ENCODE peak calls at places on chromosomes 16 and 17, in seven cellular contexts. J is hepatocyte, A is GM23338, E is MM.1S, Z is neural progenitor cell, F is PC-3, U is HCT116. T is an unnamed sample.

GRCh38 chr16:72149676-72150464 is 22.1 kb downstream of the PMFBP1 start:
- DNase-seq in Z (peak; percentile 46), U (no peak), E (peak; percentile 14), J (no peak), F (no peak), A (peak; percentile 52), T (no peak)

GRCh38 chr17:3543453-3543852 is 14.2 kb downstream of the TRPV3 start:
- DNase-seq in F (no peak), A (no peak), J (peak; percentile 2), U (no peak), E (no peak), Z (no peak), T (no peak)

GRCh38 chr16:87487361-87487924 is 5.4 kb downstream of the ZCCHC14 start:
- DNase-seq in J (peak; percentile 72), U (peak; percentile 69), E (no peak), Z (peak; percentile 65), A (peak; percentile 84), F (no peak), T (peak; percentile 83)

GRCh38 chr17:4463818-4464501 is 30.2 kb downstream of the SPNS3 start:
- DNase-seq in Z (no peak), F (no peak), J (no peak), E (no peak), U (no peak), A (no peak), T (no peak)

GRCh38 chr17:19935169-19935568 is 42.5 kb downstream of the AKAP10 start:
- DNase-seq in F (peak; percentile 41), A (no peak), J (no peak), E (no peak), U (no peak), Z (no peak), T (peak; percentile 33)

GRCh38 chr16:83328936-83329335 is 478.8 kb upstream of the HSBP1 start:
- DNase-seq in E (no peak), A (no peak), F (no peak), J (no peak), U (no peak), Z (no peak), T (no peak)

GRCh38 chr16:11621920-11622651 is 35.4 kb upstream of the LITAF start:
- DNase-seq in U (no peak), F (no peak), Z (no peak), J (no peak), E (peak; percentile 56), A (no peak), T (peak; percentile 56)

GRCh38 chr17:40539711-40540411 is 25.4 kb downstream of the CCR7 start:
- DNase-seq in Z (no peak), J (no peak), U (no peak), E (no peak), F (no peak), A (no peak), T (no peak)

GRCh38 chr16:8858994-8859912 is 9.6 kb downstream of the CARHSP1 start:
- DNase-seq in U (no peak), Z (no peak), F (no peak), J (no peak), E (no peak), A (no peak), T (no peak)

GRCh38 chr16:88405325-88406060 is 22.7 kb downstream of the ZNF469 start:
- DNase-seq in U (no peak), F (no peak), E (no peak), A (no peak), Z (no peak), J (peak; percentile 64), T (peak; percentile 86)

GRCh38 chr16:19105891-19106624 is 7.7 kb upstream of the ITPRIPL2 start:
- DNase-seq in A (peak; percentile 15), F (no peak), U (no peak), J (no peak), E (no peak), Z (no peak), T (no peak)

GRCh38 chr16:4373909-4374742 is 2.5 kb downstream of the VASN start:
- DNase-seq in U (no peak), A (peak; percentile 79), E (no peak), F (peak; percentile 48), Z (peak; percentile 78), J (peak; percentile 87), T (peak; percentile 95)

DNA sequence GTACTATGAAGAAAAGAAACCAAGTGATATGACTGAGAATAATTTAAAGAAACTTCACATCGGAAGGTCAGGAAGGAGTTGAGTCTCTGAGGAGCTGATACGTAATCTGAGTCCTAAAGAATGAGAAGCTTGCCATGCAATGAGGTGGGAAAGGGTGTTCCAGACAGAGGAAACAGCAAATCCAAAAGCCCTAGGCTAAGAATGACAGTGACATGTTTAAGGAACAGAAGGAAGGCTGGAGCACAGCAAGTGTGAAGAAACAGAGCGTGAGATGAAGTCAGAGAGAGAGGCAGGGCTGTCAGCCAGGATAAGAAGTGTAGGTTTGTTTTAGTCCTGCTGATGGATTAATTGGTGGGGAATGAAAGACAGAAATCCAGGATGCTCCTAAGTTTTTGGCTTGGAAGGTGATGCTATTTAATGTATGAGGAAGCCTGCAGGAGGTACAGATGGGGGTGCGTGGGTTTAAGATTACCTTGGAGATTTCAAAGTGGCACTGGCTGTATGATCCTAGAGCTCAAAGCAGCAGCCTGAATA is 14.5 kb downstream of the MMP28 start:
- DNase-seq in E (no peak), A (no peak), J (no peak), U (no peak), Z (no peak), F (no peak), T (peak; percentile 27)
- H3K4me1 ChIP-seq in E (no peaks in the 10 kb centered on the region), A (no peaks in the 10 kb centered on the region), J (peaks cover 24% of the 10 kb centered on the region), U (peaks cover 22% of the 10 kb centered on the region), Z (no peaks in the 10 kb centered on the region), F (peaks cover 31% of the 10 kb centered on the region), T (peaks cover 25% of the 10 kb centered on the region)

GRCh38 chr16:68338326-68339119 is 27.7 kb downstream of the PRMT7 start:
- DNase-seq in U (no peak), E (no peak), J (no peak), Z (no peak), A (no peak), F (no peak), T (no peak)

GRCh38 chr16:68339214-68339613 is 28.4 kb downstream of the PRMT7 start:
- DNase-seq in A (no peak), J (no peak), F (no peak), Z (no peak), U (no peak), E (no peak), T (no peak)

GRCh38 chr16:68332411-68333121 is 21.7 kb downstream of the PRMT7 start:
- DNase-seq in F (no peak), A (no peak), J (peak; percentile 65), Z (no peak), U (no peak), E (peak; percentile 28), T (peak; percentile 52)

GRCh38 chr16:68331879-68332410 is 21.1 kb downstream of the PRMT7 start:
- DNase-seq in J (no peak), E (no peak), F (no peak), Z (no peak), A (no peak), U (no peak), T (peak; percentile 68)

DNA sequence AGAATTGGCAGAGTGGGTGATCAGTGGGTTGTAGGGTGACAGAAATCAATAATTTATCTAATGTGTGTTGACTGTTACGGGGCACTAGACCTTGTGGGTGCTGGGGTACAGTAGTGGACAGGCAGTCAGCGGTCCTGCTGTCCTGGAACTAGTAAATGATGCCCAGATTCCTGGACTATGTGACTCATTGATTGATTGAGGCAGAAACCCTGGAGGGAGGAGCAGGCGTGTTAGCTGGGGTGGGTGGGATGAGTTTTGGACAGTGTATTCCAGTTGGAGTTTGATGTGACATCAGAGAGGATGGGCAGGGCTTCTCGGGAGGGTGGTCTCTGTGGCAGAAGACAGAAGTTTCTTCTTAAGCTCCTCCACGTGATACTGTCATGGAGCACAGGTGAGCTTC is 24.4 kb downstream of the PRMT7 start:
- DNase-seq in F (no peak), A (no peak), Z (no peak), U (no peak), J (no peak), E (no peak), T (peak; percentile 77)
- TF ChIP-seq EZH2phosphoT487 in F (no peak), A (no peak), Z (no peak), U (no peak), J (no peak), E (no peak), T (no peak)

GRCh38 chr16:54930034-54930938 is at the start of gene IRX5:
- DNase-seq in A (peak; percentile 91), U (peak; percentile 63), Z (peak; percentile 96), J (peak; percentile 95), E (peak; percentile 87), F (peak; percentile 12), T (peak; percentile 98)
- TF ChIP-seq EZH2 in A (peak; percentile 55), U (no peak), Z (peak; percentile 21), J (no peak), E (no peak), F (no peak), T (no peak)

GRCh38 chr17:2433696-2434095 is 32.8 kb upstream of the MNT start:
- DNase-seq in F (peak; percentile 36), Z (no peak), A (peak; percentile 35), E (no peak), J (no peak), U (no peak), T (peak; percentile 65)

GRCh38 chr17:2435181-2435741 is 34.4 kb upstream of the MNT start:
- DNase-seq in F (no peak), A (peak; percentile 91), J (peak; percentile 23), U (no peak), Z (peak; percentile 58), E (no peak), T (peak; percentile 64)

GRCh38 chr17:2438823-2439222 is 38.0 kb upstream of the MNT start:
- DNase-seq in E (no peak), U (no peak), Z (no peak), F (no peak), A (no peak), J (no peak), T (peak; percentile 50)

GRCh38 chr17:2435852-2436251 is 35.0 kb upstream of the MNT start:
- DNase-seq in A (peak; percentile 16), E (no peak), F (no peak), U (no peak), Z (no peak), J (no peak), T (no peak)

GRCh38 chr17:2436516-2436915 is 35.7 kb upstream of the MNT start:
- DNase-seq in A (peak; percentile 18), J (no peak), U (no peak), F (no peak), E (peak; percentile 13), Z (no peak), T (no peak)
- H3K4me1 ChIP-seq in A (peaks cover 28% of the 10 kb centered on the region), J (no peaks in the 10 kb centered on the region), U (no peaks in the 10 kb centered on the region), F (no peaks in the 10 kb centered on the region), E (no peaks in the 10 kb centered on the region), Z (peaks cover 28% of the 10 kb centered on the region), T (no peaks in the 10 kb centered on the region)